ENCODE peak calls at places on chromosomes 12 and 14, in five cellular contexts. One of them, this sample, is unnamed. For H3K4me1, the result is how much of the 10 kb centered on the place peaks cover.

GRCh38 chr12:108629156-108629555 is 4.5 kb downstream of the SELPLG start:
- DNase-seq in stomach: no peak
- DNase-seq in Peyer's patch: no peak
- DNase-seq in neural progenitor cell: no peak
- DNase-seq in DND-41: peak
- DNase-seq in this sample: no peak

GRCh38 chr12:6452245-6452731 is 446 bp downstream of the TAPBPL start:
- DNase-seq in stomach: peak
- DNase-seq in Peyer's patch: peak
- DNase-seq in neural progenitor cell: peak
- DNase-seq in DND-41: peak
- DNase-seq in this sample: peak

GRCh38 chr14:24366375-24366663 is 1.7 kb upstream of the NFATC4 start:
- DNase-seq in stomach: no peak
- DNase-seq in Peyer's patch: no peak
- DNase-seq in neural progenitor cell: no peak
- DNase-seq in DND-41: no peak
- DNase-seq in this sample: no peak

GRCh38 chr14:105173145-105173544 is 4.6 kb upstream of the JAG2 start:
- DNase-seq in stomach: no peak
- DNase-seq in Peyer's patch: no peak
- DNase-seq in neural progenitor cell: no peak
- DNase-seq in DND-41: no peak
- DNase-seq in this sample: no peak

GRCh38 chr12:130815028-130815741 is 23.9 kb downstream of the STX2 start:
- DNase-seq in stomach: no peak
- DNase-seq in Peyer's patch: no peak
- DNase-seq in neural progenitor cell: no peak
- DNase-seq in DND-41: no peak
- DNase-seq in this sample: no peak

GRCh38 chr12:41485203-41485602 is 297.1 kb downstream of the PDZRN4 start:
- DNase-seq in stomach: no peak
- DNase-seq in Peyer's patch: no peak
- DNase-seq in neural progenitor cell: no peak
- DNase-seq in DND-41: no peak
- DNase-seq in this sample: no peak

GRCh38 chr12:12540261-12541013 is 22.2 kb downstream of the DUSP16 start:
- DNase-seq in stomach: no peak
- DNase-seq in Peyer's patch: no peak
- DNase-seq in neural progenitor cell: no peak
- DNase-seq in DND-41: peak
- DNase-seq in this sample: no peak

GRCh38 chr14:89672636-89673279 is 255.7 kb upstream of the FOXN3 start:
- DNase-seq in stomach: peak
- DNase-seq in Peyer's patch: peak
- DNase-seq in neural progenitor cell: no peak
- DNase-seq in DND-41: no peak
- DNase-seq in this sample: peak

GRCh38 chr12:47839214-47839613 is 19.5 kb upstream of the HDAC7 start:
- DNase-seq in stomach: no peak
- DNase-seq in Peyer's patch: no peak
- DNase-seq in neural progenitor cell: no peak
- DNase-seq in DND-41: no peak
- DNase-seq in this sample: no peak

GRCh38 chr14:70052990-70053389 is 135.8 kb downstream of the SLC8A3 start:
- DNase-seq in stomach: no peak
- DNase-seq in Peyer's patch: no peak
- DNase-seq in neural progenitor cell: peak
- DNase-seq in DND-41: peak
- DNase-seq in this sample: peak

GRCh38 chr14:38367922-38368321 is 112.0 kb upstream of the CLEC14A start:
- DNase-seq in stomach: no peak
- DNase-seq in Peyer's patch: no peak
- DNase-seq in neural progenitor cell: no peak
- DNase-seq in DND-41: no peak
- DNase-seq in this sample: no peak

GRCh38 chr12:67798763-67799162 is 150.2 kb downstream of the DYRK2 start:
- DNase-seq in stomach: no peak
- DNase-seq in Peyer's patch: no peak
- DNase-seq in neural progenitor cell: no peak
- DNase-seq in DND-41: no peak
- DNase-seq in this sample: no peak

GRCh38 chr12:29741342-29742241 is 42.1 kb downstream of the TMTC1 start:
- DNase-seq in stomach: no peak
- DNase-seq in Peyer's patch: no peak
- DNase-seq in neural progenitor cell: no peak
- DNase-seq in DND-41: no peak
- DNase-seq in this sample: no peak

GRCh38 chr14:45135181-45135580 is 549 bp upstream of the FANCM start:
- DNase-seq in stomach: no peak
- DNase-seq in Peyer's patch: no peak
- DNase-seq in neural progenitor cell: peak
- DNase-seq in DND-41: no peak
- DNase-seq in this sample: peak

GRCh38 chr12:120539303-120539702 is 5.1 kb downstream of the RNF10 start:
- DNase-seq in stomach: no peak
- DNase-seq in Peyer's patch: no peak
- DNase-seq in neural progenitor cell: no peak
- DNase-seq in DND-41: no peak
- DNase-seq in this sample: no peak

GRCh38 chr14:89540830-89541470 is 123.9 kb upstream of the FOXN3 start:
- DNase-seq in stomach: no peak
- DNase-seq in Peyer's patch: no peak
- DNase-seq in neural progenitor cell: no peak
- DNase-seq in DND-41: no peak
- DNase-seq in this sample: no peak

GRCh38 chr12:5520037-5520436 is 88.1 kb downstream of the NTF3 start:
- DNase-seq in stomach: no peak
- DNase-seq in Peyer's patch: no peak
- DNase-seq in neural progenitor cell: no peak
- DNase-seq in DND-41: no peak
- DNase-seq in this sample: no peak

GRCh38 chr14:34081576-34082136 is 130.8 kb upstream of the EGLN3 start:
- DNase-seq in stomach: peak
- DNase-seq in Peyer's patch: no peak
- DNase-seq in neural progenitor cell: no peak
- DNase-seq in DND-41: no peak
- DNase-seq in this sample: no peak

GRCh38 chr12:121678721-121679300 is 9.4 kb upstream of the MORN3 start:
- DNase-seq in stomach: no peak
- DNase-seq in Peyer's patch: no peak
- DNase-seq in neural progenitor cell: no peak
- DNase-seq in DND-41: peak
- DNase-seq in this sample: no peak

GRCh38 chr14:95487669-95488084 is 28.8 kb downstream of the SYNE3 start:
- DNase-seq in stomach: no peak
- DNase-seq in Peyer's patch: peak
- DNase-seq in neural progenitor cell: no peak
- DNase-seq in DND-41: no peak
- DNase-seq in this sample: no peak

GRCh38 chr12:90510948-90511347 is 444.0 kb downstream of the CCER1 start:
- DNase-seq in stomach: no peak
- DNase-seq in Peyer's patch: no peak
- DNase-seq in neural progenitor cell: no peak
- DNase-seq in DND-41: no peak
- DNase-seq in this sample: no peak

GRCh38 chr12:91846466-91847055 is 299.1 kb downstream of the BTG1 start:
- DNase-seq in stomach: no peak
- DNase-seq in Peyer's patch: no peak
- DNase-seq in neural progenitor cell: no peak
- DNase-seq in DND-41: peak
- DNase-seq in this sample: no peak

GRCh38 chr14:105154476-105154871 is 14.1 kb downstream of the JAG2 start:
- DNase-seq in stomach: no peak
- DNase-seq in Peyer's patch: no peak
- DNase-seq in neural progenitor cell: no peak
- DNase-seq in DND-41: no peak
- DNase-seq in this sample: no peak

GRCh38 chr12:75378354-75378753 is 12.5 kb upstream of the GLIPR1L2 start:
- DNase-seq in stomach: no peak
- DNase-seq in Peyer's patch: no peak
- DNase-seq in neural progenitor cell: no peak
- DNase-seq in DND-41: no peak
- DNase-seq in this sample: no peak

GRCh38 chr12:11508699-11509098 is 113.3 kb upstream of the PRB2 start:
- DNase-seq in stomach: no peak
- DNase-seq in Peyer's patch: no peak
- DNase-seq in neural progenitor cell: no peak
- DNase-seq in DND-41: no peak
- DNase-seq in this sample: no peak

GRCh38 chr14:64720190-64720589 is 16.0 kb downstream of the PLEKHG3 start:
- DNase-seq in stomach: peak
- DNase-seq in Peyer's patch: peak
- DNase-seq in neural progenitor cell: no peak
- DNase-seq in DND-41: no peak
- DNase-seq in this sample: peak

GRCh38 chr14:81435578-81436295 is 35.6 kb upstream of the STON2 start:
- DNase-seq in stomach: peak
- DNase-seq in Peyer's patch: peak
- DNase-seq in neural progenitor cell: peak
- DNase-seq in DND-41: no peak
- DNase-seq in this sample: peak

GRCh38 chr12:11623382-11623781 is 26.1 kb upstream of the ETV6 start:
- DNase-seq in stomach: no peak
- DNase-seq in Peyer's patch: no peak
- DNase-seq in neural progenitor cell: no peak
- DNase-seq in DND-41: no peak
- DNase-seq in this sample: no peak

GRCh38 chr12:50951112-50951511 is 1.2 kb upstream of the HIGD1C start:
- DNase-seq in stomach: no peak
- DNase-seq in Peyer's patch: no peak
- DNase-seq in neural progenitor cell: no peak
- DNase-seq in DND-41: no peak
- DNase-seq in this sample: no peak

GRCh38 chr14:60215520-60216195 is 33.4 kb upstream of the PPM1A start:
- DNase-seq in stomach: no peak
- DNase-seq in Peyer's patch: no peak
- DNase-seq in neural progenitor cell: no peak
- DNase-seq in DND-41: no peak
- DNase-seq in this sample: no peak

GRCh38 chr14:56592746-56593544 is 13.3 kb downstream of the TMEM260 start:
- DNase-seq in stomach: no peak
- DNase-seq in Peyer's patch: no peak
- DNase-seq in neural progenitor cell: no peak
- DNase-seq in DND-41: no peak
- DNase-seq in this sample: no peak

GRCh38 chr14:21990116-21990515 is 316.5 kb upstream of the OR4E1 start:
- DNase-seq in stomach: no peak
- DNase-seq in Peyer's patch: no peak
- DNase-seq in neural progenitor cell: peak
- DNase-seq in DND-41: no peak
- DNase-seq in this sample: no peak

GRCh38 chr12:27337376-27337775 is 4.7 kb downstream of the BMAL2 start:
- DNase-seq in stomach: no peak
- DNase-seq in Peyer's patch: no peak
- DNase-seq in neural progenitor cell: no peak
- DNase-seq in DND-41: no peak
- DNase-seq in this sample: no peak

GRCh38 chr14:79418649-79419415 is 792.5 kb downstream of the DIO2 start:
- DNase-seq in stomach: no peak
- DNase-seq in Peyer's patch: no peak
- DNase-seq in neural progenitor cell: no peak
- DNase-seq in DND-41: no peak
- DNase-seq in this sample: no peak

GRCh38 chr12:123150804-123151678 is at the start of gene PITPNM2:
- DNase-seq in stomach: peak
- DNase-seq in Peyer's patch: peak
- DNase-seq in neural progenitor cell: peak
- DNase-seq in DND-41: peak
- DNase-seq in this sample: peak

GRCh38 chr12:24822121-24822899 is 126.6 kb downstream of the BCAT1 start:
- DNase-seq in stomach: no peak
- DNase-seq in Peyer's patch: no peak
- DNase-seq in neural progenitor cell: no peak
- DNase-seq in DND-41: no peak
- DNase-seq in this sample: no peak

GRCh38 chr12:39723831-39724230 is 104.2 kb upstream of the ABCD2 start:
- DNase-seq in stomach: no peak
- DNase-seq in Peyer's patch: no peak
- DNase-seq in neural progenitor cell: no peak
- DNase-seq in DND-41: no peak
- DNase-seq in this sample: no peak

GRCh38 chr14:100237735-100238418 is 1.1 kb upstream of the YY1 start:
- DNase-seq in stomach: peak
- DNase-seq in Peyer's patch: no peak
- DNase-seq in neural progenitor cell: peak
- DNase-seq in DND-41: peak
- DNase-seq in this sample: peak
- H3K4me1 ChIP-seq in stomach: half or more
- H3K4me1 ChIP-seq in Peyer's patch: under half
- H3K4me1 ChIP-seq in neural progenitor cell: under half
- H3K4me1 ChIP-seq in DND-41: under half
- H3K4me1 ChIP-seq in this sample: under half

DNA sequence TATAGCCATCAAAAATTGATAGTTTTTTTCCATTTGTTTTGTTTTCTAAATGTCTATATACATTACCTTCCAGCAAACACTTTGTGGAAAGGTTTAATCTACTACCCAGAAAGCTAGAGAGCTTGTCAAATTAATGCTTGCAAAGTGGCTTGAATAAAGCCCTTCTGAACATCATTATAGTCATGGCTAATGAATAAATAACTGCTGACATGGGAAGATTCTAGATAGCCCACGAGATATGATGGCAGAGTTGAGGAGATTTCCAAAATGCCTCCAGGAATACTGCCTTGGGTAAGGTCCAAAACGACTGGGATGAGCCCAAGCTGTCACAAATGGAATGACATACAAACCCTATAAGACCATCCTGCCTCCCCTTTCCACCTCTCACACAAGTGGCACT is 26.3 kb downstream of the RERG start:
- DNase-seq in stomach: no peak
- DNase-seq in Peyer's patch: no peak
- DNase-seq in neural progenitor cell: no peak
- DNase-seq in DND-41: no peak
- DNase-seq in this sample: no peak
- H3K4me1 ChIP-seq in stomach: under half
- H3K4me1 ChIP-seq in Peyer's patch: under half
- H3K4me1 ChIP-seq in neural progenitor cell: under half
- H3K4me1 ChIP-seq in DND-41: under half
- H3K4me1 ChIP-seq in this sample: under half

DNA sequence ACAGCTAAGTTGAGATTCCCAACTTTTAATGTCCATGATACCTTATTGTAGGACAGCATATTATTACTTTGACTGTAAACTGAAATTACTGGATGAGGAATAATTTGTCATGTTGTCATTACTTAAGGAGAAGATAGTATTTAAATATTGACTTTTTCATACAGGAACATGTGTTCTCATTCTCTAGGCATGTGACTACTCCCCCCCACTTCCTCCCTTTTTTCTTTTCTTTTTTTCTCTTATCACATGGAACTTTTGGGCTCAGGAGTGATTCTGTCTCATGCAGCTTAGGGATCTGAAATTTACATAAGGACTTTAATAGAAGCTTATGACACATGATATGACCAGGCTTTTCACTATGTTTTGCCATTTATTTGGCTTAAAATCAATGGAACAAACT is 127.7 kb upstream of the SLCO1C1 start:
- DNase-seq in stomach: no peak
- DNase-seq in Peyer's patch: no peak
- DNase-seq in neural progenitor cell: no peak
- DNase-seq in DND-41: no peak
- DNase-seq in this sample: no peak
- H3K4me1 ChIP-seq in stomach: under half
- H3K4me1 ChIP-seq in Peyer's patch: under half
- H3K4me1 ChIP-seq in neural progenitor cell: under half
- H3K4me1 ChIP-seq in DND-41: under half
- H3K4me1 ChIP-seq in this sample: under half

GRCh38 chr12:52993558-52993869 is 12.7 kb upstream of the EIF4B start:
- DNase-seq in stomach: no peak
- DNase-seq in Peyer's patch: no peak
- DNase-seq in neural progenitor cell: no peak
- DNase-seq in DND-41: no peak
- DNase-seq in this sample: no peak
- H3K4me1 ChIP-seq in stomach: under half
- H3K4me1 ChIP-seq in Peyer's patch: under half
- H3K4me1 ChIP-seq in neural progenitor cell: under half
- H3K4me1 ChIP-seq in DND-41: under half
- H3K4me1 ChIP-seq in this sample: under half

This sample was measured in colonic mucosa.